ENCODE peak calls at places on chromosomes 4 and X, in eight cellular contexts. W, R, V, H, Z, K, B and T are unnamed samples.

GRCh38 chrX:109268340-109268739 is 213.5 kb downstream of the GUCY2F start:
- DNase-seq in K (no peak), V (no peak), H (no peak), W (no peak), B (no peak), R (no peak), Z (no peak), T (no peak)

GRCh38 chr4:164872481-164872880 is 4.5 kb upstream of the APELA start:
- DNase-seq in H (no peak), B (no peak), K (no peak), Z (no peak), R (no peak), V (no peak), W (no peak), T (no peak)

GRCh38 chr4:150743564-150744342 is 161.8 kb downstream of the MAB21L2 start:
- DNase-seq in W (no peak), R (no peak), V (no peak), Z (no peak), B (no peak), K (no peak), H (no peak), T (no peak)

GRCh38 chrX:17374619-17375360 is at the start of gene NHS:
- DNase-seq in W (peak), Z (no peak), B (peak), V (peak), K (peak), R (peak), H (peak), T (no peak)

GRCh38 chr4:20251796-20252655 is at the start of gene SLIT2:
- DNase-seq in K (peak), R (peak), W (no peak), Z (peak), V (peak), B (peak), H (peak), T (no peak)

GRCh38 chr4:78749258-78749971 is 26.7 kb upstream of the BMP2K start:
- DNase-seq in H (no peak), W (no peak), Z (no peak), B (no peak), V (no peak), K (no peak), R (no peak), T (no peak)

GRCh38 chr4:86500527-86500926 is 93.6 kb upstream of the PTPN13 start:
- DNase-seq in K (no peak), R (no peak), H (no peak), V (no peak), W (no peak), Z (no peak), B (no peak), T (no peak)

GRCh38 chrX:30495468-30495867 is 82.1 kb downstream of the TASL start:
- DNase-seq in R (no peak), B (no peak), V (no peak), H (no peak), K (no peak), Z (no peak), W (no peak), T (no peak)

GRCh38 chr4:36812153-36812552 is 432.4 kb upstream of the NWD2 start:
- DNase-seq in Z (no peak), K (no peak), R (no peak), B (no peak), H (no peak), V (no peak), W (no peak), T (no peak)

GRCh38 chrX:1134156-1134555 is 78.3 kb downstream of the CRLF2 start:
- DNase-seq in W (no peak), R (no peak), Z (peak), B (no peak), H (no peak), K (peak), V (peak), T (no peak)

GRCh38 chr4:76993787-76994641 is 44.5 kb downstream of the SEPTIN11 start:
- DNase-seq in W (no peak), B (no peak), K (no peak), R (no peak), V (peak), H (no peak), Z (no peak), T (no peak)

GRCh38 chr4:174358823-174359222 is 75.1 kb downstream of the CEP44 start:
- DNase-seq in W (peak), K (no peak), Z (no peak), V (no peak), R (no peak), H (no peak), B (no peak), T (no peak)

GRCh38 chr4:109315818-109316217 is 13.4 kb upstream of the COL25A1 start:
- DNase-seq in V (no peak), K (no peak), B (peak), R (peak), W (no peak), H (no peak), Z (no peak), T (no peak)

GRCh38 chrX:133380882-133381619 is 34.2 kb downstream of the GPC4 start:
- DNase-seq in W (no peak), R (no peak), V (no peak), H (no peak), K (no peak), B (no peak), Z (no peak), T (no peak)

GRCh38 chrX:134236690-134237362 is at the start of gene CCDC160:
- DNase-seq in W (no peak), Z (no peak), K (no peak), B (peak), H (peak), R (peak), V (peak), T (no peak)